ENCODE peak calls at places on chromosomes 1 and 21, in seven cellular contexts. N is hypothalamus; M is AG04450; A is stimulated activated CD8-positive, alpha-beta memory T cell treated with anti-CD3 and anti-CD28 coated beads, Interleukin-15, amount 100 ng/mL, for 4 hours; Q is left ventricle myocardium superior; V is NCI-H1436 treated with DMSO at 0.1 percent for 48 hours; G is activated T-helper 9 cell treated with anti-CD3 and anti-CD28 coated beads, Interleukin-2, amount 50 U/mL, for 16 hours. H is an unnamed sample.

GRCh38 chr1:72281637-72282270 is 585 bp downstream of the NEGR1 start:
- DNase-seq in Q (no peak), M (no peak), V (no peak), N (no peak), A (no peak), G (no peak), H (no peak)

GRCh38 chr1:9842781-9843575 is 19.2 kb upstream of the CLSTN1 start:
- DNase-seq in G (no peak), V (no peak), N (no peak), A (no peak), Q (peak), M (no peak), H (no peak)

GRCh38 chr1:160211010-160211790 is 6.0 kb downstream of the PEA15 start:
- DNase-seq in A (no peak), M (no peak), N (peak), G (no peak), Q (no peak), V (no peak), H (no peak)

GRCh38 chr21:31366825-31367224 is 22.8 kb upstream of the TIAM1 start:
- DNase-seq in A (no peak), G (no peak), M (peak), Q (no peak), V (no peak), N (no peak), H (no peak)

GRCh38 chr1:162091681-162092524 is 22.4 kb downstream of the NOS1AP start:
- DNase-seq in V (no peak), A (no peak), M (no peak), Q (no peak), N (no peak), G (no peak), H (no peak)

GRCh38 chr1:193031431-193031830 is 27.7 kb downstream of the UCHL5 start:
- DNase-seq in N (no peak), M (no peak), A (no peak), G (no peak), V (no peak), Q (no peak), H (no peak)

GRCh38 chr1:214902636-214903320 is 179.8 kb upstream of the KCNK2 start:
- DNase-seq in V (no peak), Q (no peak), A (no peak), N (no peak), M (no peak), G (no peak), H (no peak)

GRCh38 chr1:44619261-44619900 is 54.9 kb downstream of the TMEM53 start:
- DNase-seq in G (no peak), M (no peak), A (no peak), V (no peak), N (no peak), Q (no peak), H (no peak)

GRCh38 chr1:60813051-60813450 is 269.3 kb upstream of the NFIA start:
- DNase-seq in M (no peak), G (no peak), Q (no peak), V (no peak), N (no peak), A (no peak), H (no peak)

GRCh38 chr1:212519131-212519530 is 86.4 kb downstream of the NENF start:
- DNase-seq in V (no peak), Q (no peak), N (no peak), A (no peak), M (no peak), G (no peak), H (no peak)

GRCh38 chr1:15343729-15344128 is 66.0 kb upstream of the EFHD2 start:
- DNase-seq in V (no peak), A (no peak), G (no peak), M (no peak), Q (peak), N (no peak), H (no peak)

GRCh38 chr1:227547604-227548397 is 15.6 kb upstream of the ZNF678 start:
- DNase-seq in M (no peak), N (no peak), V (no peak), Q (no peak), G (no peak), A (no peak), H (no peak)

GRCh38 chr1:204344665-204345064 is 15.1 kb downstream of the PLEKHA6 start:
- DNase-seq in A (no peak), V (no peak), N (no peak), Q (no peak), M (no peak), G (no peak), H (no peak)

GRCh38 chr1:103854279-103854678 is 104.6 kb downstream of the AMY1C start:
- DNase-seq in A (no peak), M (no peak), G (no peak), N (no peak), Q (no peak), V (no peak), H (no peak)

GRCh38 chr1:181849071-181849470 is 212.4 kb downstream of the ZNF648 start:
- DNase-seq in N (no peak), V (no peak), Q (no peak), G (no peak), A (no peak), M (no peak), H (no peak)

GRCh38 chr1:27876341-27877114 is 4.2 kb downstream of the THEMIS2 start:
- DNase-seq in A (no peak), V (no peak), N (no peak), G (no peak), Q (no peak), M (no peak), H (no peak)

GRCh38 chr1:18234790-18235242 is 127.2 kb downstream of the IGSF21 start:
- DNase-seq in N (no peak), Q (no peak), G (no peak), M (no peak), V (no peak), A (no peak), H (no peak)

GRCh38 chr1:245380790-245381535 is 226.2 kb downstream of the KIF26B start:
- DNase-seq in N (no peak), A (no peak), M (no peak), G (no peak), Q (no peak), V (no peak), H (no peak)

GRCh38 chr1:109928591-109929111 is 18.0 kb downstream of the CSF1 start:
- DNase-seq in M (no peak), V (no peak), Q (peak), G (no peak), A (no peak), N (no peak), H (no peak)

GRCh38 chr1:67608661-67609571 is 76.1 kb upstream of the GADD45A start:
- DNase-seq in V (no peak), N (no peak), A (no peak), Q (no peak), G (no peak), M (no peak), H (no peak)

GRCh38 chr1:200042437-200043329 is 15.2 kb downstream of the NR5A2 start:
- DNase-seq in G (no peak), A (no peak), M (no peak), V (no peak), N (no peak), Q (peak), H (peak)

GRCh38 chr1:29249170-29249691 is 12.9 kb downstream of the PTPRU start:
- DNase-seq in G (no peak), Q (no peak), V (no peak), M (no peak), N (no peak), A (no peak), H (no peak)

GRCh38 chr1:234315588-234315987 is 57.7 kb upstream of the COA6 start:
- DNase-seq in G (no peak), V (no peak), Q (no peak), N (no peak), A (peak), M (no peak), H (no peak)

GRCh38 chr1:204417231-204417997 is 5.8 kb upstream of the PPP1R15B start:
- DNase-seq in G (no peak), N (peak), V (no peak), Q (no peak), M (peak), A (peak), H (no peak)

GRCh38 chr1:18691648-18692047 is 61.0 kb downstream of the PAX7 start:
- DNase-seq in G (no peak), N (no peak), Q (no peak), V (no peak), A (no peak), M (no peak), H (no peak)

GRCh38 chr21:41715649-41716321 is 51.1 kb downstream of the RIPK4 start:
- DNase-seq in G (no peak), V (no peak), M (no peak), A (no peak), N (no peak), Q (no peak), H (no peak)

GRCh38 chr21:35075546-35075945 is 26.4 kb upstream of the RUNX1 start:
- DNase-seq in A (no peak), M (no peak), G (no peak), Q (no peak), V (no peak), N (no peak), H (no peak)

GRCh38 chr1:45843474-45843905 is 40.1 kb downstream of the MAST2 start:
- DNase-seq in N (no peak), M (no peak), Q (no peak), G (no peak), A (no peak), V (no peak), H (no peak)

GRCh38 chr1:28280961-28281360 is 21.6 kb downstream of the SESN2 start:
- DNase-seq in N (no peak), V (no peak), Q (no peak), G (no peak), M (no peak), A (no peak), H (no peak)

GRCh38 chr1:36223996-36224536 is at the start of gene THRAP3:
- DNase-seq in Q (peak), G (peak), N (peak), V (peak), M (peak), A (peak), H (peak)

GRCh38 chr1:101820080-101820479 is 176.6 kb downstream of the OLFM3 start:
- DNase-seq in M (no peak), A (no peak), V (no peak), G (no peak), N (no peak), Q (no peak), H (no peak)

GRCh38 chr1:46539968-46540367 is 11.5 kb downstream of the KNCN start:
- DNase-seq in Q (no peak), N (no peak), M (no peak), A (no peak), V (no peak), G (no peak), H (no peak)

GRCh38 chr1:185581961-185582725 is 152.0 kb upstream of the HMCN1 start:
- DNase-seq in Q (no peak), V (no peak), M (no peak), N (no peak), A (no peak), G (no peak), H (no peak)

GRCh38 chr1:233479026-233479890 is 134.6 kb upstream of the KCNK1 start:
- DNase-seq in M (no peak), Q (no peak), N (no peak), V (no peak), A (no peak), G (no peak), H (no peak)

GRCh38 chr1:85274969-85275453 is 1.4 kb downstream of the BCL10 start:
- DNase-seq in G (no peak), V (no peak), N (no peak), A (no peak), Q (no peak), M (no peak), H (no peak)

GRCh38 chr1:210072129-210072528 is 134.1 kb downstream of the SYT14 start:
- DNase-seq in G (no peak), V (no peak), A (no peak), M (no peak), N (no peak), Q (no peak), H (no peak)

GRCh38 chr1:61338899-61339298 is 256.5 kb downstream of the NFIA start:
- DNase-seq in G (no peak), V (no peak), N (no peak), Q (no peak), A (no peak), M (no peak), H (no peak)

GRCh38 chr1:220189750-220190347 is 82.4 kb downstream of the RAB3GAP2 start:
- DNase-seq in G (no peak), Q (no peak), M (no peak), V (peak), A (no peak), N (no peak), H (no peak)

GRCh38 chr1:62720946-62721554 is 32.9 kb upstream of the DOCK7 start:
- DNase-seq in V (no peak), Q (no peak), N (no peak), A (no peak), G (no peak), M (no peak), H (no peak)

H was measured in activated naive CD4-positive, alpha-beta T cell treated with anti-CD3 and anti-CD28 coated beads, Interleukin-2, amount 50 U/mL, for 72 hours.